ENCODE peak calls at places on chromosomes 1 and 21, in seven cellular contexts. U, J, A, P, N, Q and D are unnamed samples.

GRCh38 chr1:25020851-25021585 is 90.9 kb upstream of the RUNX3 start:
- DNase-seq in P (no peak), J (no peak), U (no peak), N (no peak), Q (no peak), A (no peak), D (no peak)

GRCh38 chr1:111154021-111154999 is 14.3 kb downstream of the CEPT1 start:
- DNase-seq in U (no peak), A (no peak), P (no peak), N (no peak), Q (no peak), J (no peak), D (no peak)

GRCh38 chr1:210144736-210145135 is 87.9 kb upstream of the SERTAD4 start:
- DNase-seq in U (no peak), J (no peak), A (no peak), P (no peak), Q (no peak), N (no peak), D (no peak)

GRCh38 chr1:43666608-43667007 is 16.7 kb downstream of the KDM4A start:
- DNase-seq in N (no peak), P (no peak), J (no peak), Q (no peak), U (no peak), A (no peak), D (no peak)

GRCh38 chr1:236615399-236616148 is 11.3 kb upstream of the HEATR1 start:
- DNase-seq in A (no peak), U (no peak), P (no peak), N (no peak), Q (no peak), J (no peak), D (no peak)

GRCh38 chr21:20875741-20876140 is 122.5 kb upstream of the NCAM2 start:
- DNase-seq in A (no peak), Q (no peak), N (no peak), P (no peak), U (no peak), J (peak; percentile 11), D (no peak)

GRCh38 chr1:154502066-154502741 is at the start of the genes SHE and TDRD10:
- DNase-seq in A (peak; percentile 63), N (peak; percentile 40), U (peak; percentile 59), Q (peak; percentile 89), J (peak; percentile 62), P (no peak), D (no peak)

GRCh38 chr1:155209373-155209721 is 852 bp downstream of the MTX1 start:
- DNase-seq in J (no peak), Q (no peak), A (no peak), U (no peak), N (no peak), P (no peak), D (no peak)

GRCh38 chr1:236143104-236143948 is 987 bp downstream of the GPR137B start:
- DNase-seq in P (peak; percentile 28), Q (no peak), A (peak; percentile 32), N (peak; percentile 36), J (peak; percentile 45), U (no peak), D (no peak)

GRCh38 chr1:168585191-168585590 is 8.8 kb downstream of the XCL1 start:
- DNase-seq in A (no peak), Q (no peak), U (no peak), P (no peak), J (no peak), N (no peak), D (no peak)

GRCh38 chr1:28111157-28111556 is 22.7 kb upstream of the EYA3 start:
- DNase-seq in J (no peak), A (peak; percentile 31), U (no peak), Q (no peak), N (no peak), P (no peak), D (no peak)

GRCh38 chr1:70546726-70547125 is 135.7 kb downstream of the CTH start:
- DNase-seq in A (no peak), N (no peak), P (no peak), U (no peak), Q (no peak), J (no peak), D (no peak)

GRCh38 chr1:37509181-37509580 is 5.4 kb downstream of the MEAF6 start:
- DNase-seq in J (peak; percentile 52), Q (no peak), N (no peak), P (no peak), U (no peak), A (no peak), D (no peak)

GRCh38 chr1:156627313-156627880 is 8.2 kb downstream of the HAPLN2 start:
- DNase-seq in N (peak; percentile 69), A (peak; percentile 57), J (peak; percentile 75), P (no peak), Q (no peak), U (no peak), D (no peak)

GRCh38 chr21:39863111-39863510 is 4.1 kb upstream of the PCP4 start:
- DNase-seq in A (no peak), P (no peak), U (no peak), N (no peak), J (no peak), Q (no peak), D (no peak)

GRCh38 chr1:83516369-83516768 is 482.6 kb downstream of the TTLL7 start:
- DNase-seq in N (no peak), U (no peak), J (no peak), A (no peak), P (no peak), Q (no peak), D (no peak)

GRCh38 chr21:46286668-46286982 is 483 bp downstream of the YBEY start:
- DNase-seq in Q (no peak), U (no peak), P (no peak), A (peak; percentile 73), J (no peak), N (no peak), D (no peak)

GRCh38 chr1:77489910-77490309 is 192.5 kb downstream of the ZZZ3 start:
- DNase-seq in N (no peak), A (no peak), J (peak; percentile 56), U (no peak), P (peak; percentile 61), Q (no peak), D (no peak)

GRCh38 chr1:247357062-247357780 is 25.6 kb upstream of the ZNF496 start:
- DNase-seq in N (no peak), Q (no peak), P (no peak), J (peak; percentile 37), A (no peak), U (no peak), D (no peak)

GRCh38 chr1:247360116-247360898 is 28.6 kb upstream of the ZNF496 start:
- DNase-seq in J (no peak), N (no peak), Q (no peak), P (no peak), U (no peak), A (no peak), D (no peak)

GRCh38 chr1:247360991-247361721 is 29.5 kb upstream of the ZNF496 start:
- DNase-seq in U (peak; percentile 58), N (no peak), J (no peak), P (no peak), Q (no peak), A (no peak), D (no peak)

GRCh38 chr1:247357781-247358211 is 26.1 kb upstream of the ZNF496 start:
- DNase-seq in N (no peak), P (no peak), U (no peak), Q (no peak), J (no peak), A (no peak), D (no peak)

GRCh38 chr1:247358920-247359319 is 27.3 kb upstream of the ZNF496 start:
- DNase-seq in P (no peak), J (no peak), U (no peak), A (no peak), Q (no peak), N (no peak), D (no peak)
- TF ChIP-seq CTCF in P (no peak), J (no peak), U (no peak), A (no peak), Q (no peak), N (no peak), D (no peak)

DNA sequence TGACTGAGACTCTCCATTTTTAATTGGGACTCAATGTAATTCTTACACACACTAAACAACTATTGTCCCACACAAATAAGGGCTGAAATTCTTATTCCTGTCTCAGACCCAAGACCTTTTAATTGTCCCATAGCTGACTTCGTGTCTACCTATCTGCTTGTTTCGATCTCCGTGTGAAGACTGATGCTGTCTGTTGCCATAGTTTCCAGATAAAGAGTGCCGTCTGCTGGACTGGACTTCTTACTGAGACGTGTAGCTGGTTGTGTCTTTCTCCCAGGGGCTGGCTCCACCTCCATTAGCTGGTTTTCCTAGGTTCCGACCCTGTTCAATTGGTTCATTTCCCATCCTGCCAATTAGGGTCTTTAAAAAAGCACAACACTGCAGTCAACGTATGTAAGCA is 235.3 kb upstream of the PLXNA2 start:
- DNase-seq in Q (no peak), P (no peak), A (no peak), U (no peak), N (no peak), J (no peak), D (no peak)
- TF ChIP-seq CTCF in Q (no peak), P (no peak), A (no peak), U (no peak), N (no peak), J (no peak), D (no peak)

DNA sequence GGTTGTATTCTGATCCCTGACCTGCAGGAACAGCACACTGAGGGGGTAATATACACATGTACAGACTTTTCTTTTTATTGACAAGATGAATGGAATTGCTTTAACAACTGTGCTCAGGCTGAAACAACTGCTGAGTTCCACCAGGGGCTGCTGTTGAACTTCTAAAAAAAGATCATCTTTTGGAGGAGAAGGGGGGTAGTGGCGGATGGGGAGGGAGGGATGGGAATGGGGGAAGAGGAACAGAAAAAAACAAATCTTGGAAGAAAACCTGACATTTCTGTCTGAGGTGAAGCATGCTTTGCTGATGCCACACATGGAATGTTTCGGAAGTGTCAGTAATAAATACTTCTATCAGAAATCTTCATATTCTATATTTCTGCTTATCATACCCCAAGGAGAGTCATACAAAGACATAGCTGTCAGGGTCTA is 75.0 kb downstream of the RWDD3 start:
- DNase-seq in J (peak; percentile 86), U (no peak), P (no peak), N (peak; percentile 48), A (no peak), Q (no peak), D (no peak)
- TF ChIP-seq CTCF in J (peak; percentile 80), U (peak; percentile 54), P (peak; percentile 31), N (peak; percentile 78), A (peak; percentile 17), Q (no peak), D (peak; percentile 74)

GRCh38 chr1:201624741-201625646 is 86.1 kb downstream of the NAV1 start:
- DNase-seq in N (no peak), J (no peak), A (peak; percentile 46), P (peak; percentile 92), Q (no peak), U (no peak), D (no peak)
- TF ChIP-seq CTCF in N (no peak), J (peak; percentile 3), A (no peak), P (peak; percentile 35), Q (no peak), U (no peak), D (peak; percentile 61)

DNA sequence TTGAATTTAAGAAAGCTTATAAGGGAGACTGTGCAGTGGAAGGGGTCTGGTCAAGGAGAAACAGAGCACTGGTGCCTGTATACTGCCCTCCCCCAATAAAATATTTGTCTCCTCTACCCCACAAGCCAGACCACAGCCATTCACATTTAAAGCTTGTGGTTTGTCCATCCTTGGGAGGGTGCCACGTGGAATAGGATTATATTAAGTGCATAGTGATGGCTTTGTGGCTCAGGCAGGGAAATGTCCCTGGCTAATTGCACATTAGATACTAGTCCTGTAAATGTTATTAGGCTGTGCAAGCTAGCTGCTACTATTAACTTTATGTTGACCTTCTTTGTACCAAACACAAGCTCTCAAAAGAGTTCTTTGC is 210.4 kb downstream of the ROR1 start:
- DNase-seq in U (no peak), A (no peak), Q (no peak), P (no peak), J (no peak), N (no peak), D (no peak)
- TF ChIP-seq CTCF in U (no peak), A (no peak), Q (no peak), P (no peak), J (no peak), N (no peak), D (no peak)